ENCODE peak calls at places on chromosomes 12 and 14, in four cellular contexts. T is K562, H is A549, J is HepG2. B is an unnamed sample.

GRCh38 chr14:92647499-92648279 is 100.7 kb downstream of the LGMN start:
- DNase-seq in T (no peak), H (no peak), J (no peak), B (no peak)

GRCh38 chr12:29991924-29992323 is 208.2 kb upstream of the TMTC1 start:
- DNase-seq in T (no peak), H (no peak), J (no peak), B (no peak)

GRCh38 chr14:65042731-65043372 is 56.2 kb downstream of the FNTB start:
- DNase-seq in T (peak; percentile 91), H (no peak), J (no peak), B (no peak)

GRCh38 chr12:34625116-34625515 is 602.8 kb downstream of the ALG10 start:
- DNase-seq in T (peak; percentile 28), H (peak; percentile 42), J (peak; percentile 29), B (no peak)

GRCh38 chr12:105220929-105221290 is 15.1 kb downstream of the APPL2 start:
- DNase-seq in T (no peak), H (no peak), J (no peak), B (no peak)

GRCh38 chr12:4615667-4616066 is 33.2 kb downstream of the AKAP3 start:
- DNase-seq in T (no peak), H (no peak), J (no peak), B (no peak)

GRCh38 chr14:44640416-44640815 is 133.3 kb upstream of the FSCB start:
- DNase-seq in T (no peak), H (no peak), J (no peak), B (no peak)

GRCh38 chr14:23320584-23321571 is at the start of gene PABPN1:
- DNase-seq in T (peak; percentile 100), H (peak; percentile 100), J (peak; percentile 100), B (peak; percentile 98)

GRCh38 chr12:76927170-76927784 is 48.5 kb upstream of the CSRP2 start:
- DNase-seq in T (peak; percentile 69), H (peak; percentile 46), J (peak; percentile 25), B (peak; percentile 85)

GRCh38 chr12:93134893-93135285 is 205.8 kb upstream of the EEA1 start:
- DNase-seq in T (no peak), H (no peak), J (peak; percentile 78), B (no peak)

GRCh38 chr14:90451443-90451842 is 54.6 kb downstream of the CALM1 start:
- DNase-seq in T (no peak), H (no peak), J (no peak), B (no peak)

GRCh38 chr12:82740-83139 is 16.2 kb downstream of the IQSEC3 start:
- DNase-seq in T (no peak), H (no peak), J (no peak), B (no peak)

GRCh38 chr12:26273811-26274210 is 78.4 kb downstream of the SSPN start:
- DNase-seq in T (peak; percentile 49), H (no peak), J (no peak), B (no peak)

GRCh38 chr12:65536876-65537661 is 258.6 kb downstream of the MSRB3 start:
- DNase-seq in T (no peak), H (peak; percentile 85), J (no peak), B (no peak)

GRCh38 chr12:108193922-108194321 is 64.8 kb downstream of the WSCD2 start:
- DNase-seq in T (peak; percentile 61), H (peak; percentile 39), J (peak; percentile 9), B (peak; percentile 28)

GRCh38 chr12:57844725-57845477 is 1.6 kb downstream of the CTDSP2 start:
- DNase-seq in T (peak; percentile 67), H (peak; percentile 82), J (peak; percentile 68), B (peak; percentile 69)

GRCh38 chr14:24838945-24839616 is 205.1 kb upstream of the GZMB start:
- DNase-seq in T (no peak), H (no peak), J (peak; percentile 66), B (no peak)

GRCh38 chr14:88870777-88871176 is 46.3 kb downstream of the TTC8 start:
- DNase-seq in T (no peak), H (no peak), J (no peak), B (no peak)

GRCh38 chr14:100146548-100147091 is 12.8 kb downstream of the DEGS2 start:
- DNase-seq in T (no peak), H (no peak), J (no peak), B (no peak)

GRCh38 chr14:61644834-61645233 is 50.5 kb upstream of the HIF1A start:
- DNase-seq in T (no peak), H (no peak), J (no peak), B (no peak)

GRCh38 chr12:31736472-31736871 is 7.7 kb upstream of the AMN1 start:
- DNase-seq in T (peak; percentile 85), H (peak; percentile 80), J (no peak), B (no peak)

GRCh38 chr14:31717294-31718085 is 156.3 kb downstream of the NUBPL start:
- DNase-seq in T (no peak), H (no peak), J (peak; percentile 84), B (no peak)

DNA sequence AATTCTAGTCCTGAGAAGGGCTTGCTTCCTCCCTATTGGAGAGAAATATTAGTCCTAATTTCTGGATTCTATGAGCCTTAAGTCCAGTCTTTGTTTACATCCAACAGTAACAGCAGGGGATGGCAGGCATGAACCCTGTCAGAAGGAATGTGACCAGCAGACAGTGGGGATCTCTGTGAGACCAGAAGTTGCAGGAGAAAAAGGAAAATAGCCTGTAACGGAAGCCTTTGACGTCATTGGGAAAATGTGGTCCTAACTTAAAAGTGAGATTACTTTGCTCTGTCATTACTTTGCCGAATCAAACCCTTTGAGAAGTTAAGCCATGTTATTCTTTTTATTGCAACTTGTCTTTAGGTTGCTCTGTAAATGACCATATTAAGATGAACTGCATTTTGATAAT is 218.2 kb upstream of the PRICKLE1 start:
- DNase-seq in T (no peak), H (no peak), J (no peak), B (no peak)
- TF ChIP-seq HMGXB4 in T (no peak), H (no peak), J (no peak), B (no peak)

GRCh38 chr12:32874083-32874482 is 22.5 kb downstream of the PKP2 start:
- DNase-seq in T (no peak), H (no peak), J (no peak), B (no peak)
- TF ChIP-seq ESRRA in T (no peak), H (no peak), J (no peak), B (no peak)

DNA sequence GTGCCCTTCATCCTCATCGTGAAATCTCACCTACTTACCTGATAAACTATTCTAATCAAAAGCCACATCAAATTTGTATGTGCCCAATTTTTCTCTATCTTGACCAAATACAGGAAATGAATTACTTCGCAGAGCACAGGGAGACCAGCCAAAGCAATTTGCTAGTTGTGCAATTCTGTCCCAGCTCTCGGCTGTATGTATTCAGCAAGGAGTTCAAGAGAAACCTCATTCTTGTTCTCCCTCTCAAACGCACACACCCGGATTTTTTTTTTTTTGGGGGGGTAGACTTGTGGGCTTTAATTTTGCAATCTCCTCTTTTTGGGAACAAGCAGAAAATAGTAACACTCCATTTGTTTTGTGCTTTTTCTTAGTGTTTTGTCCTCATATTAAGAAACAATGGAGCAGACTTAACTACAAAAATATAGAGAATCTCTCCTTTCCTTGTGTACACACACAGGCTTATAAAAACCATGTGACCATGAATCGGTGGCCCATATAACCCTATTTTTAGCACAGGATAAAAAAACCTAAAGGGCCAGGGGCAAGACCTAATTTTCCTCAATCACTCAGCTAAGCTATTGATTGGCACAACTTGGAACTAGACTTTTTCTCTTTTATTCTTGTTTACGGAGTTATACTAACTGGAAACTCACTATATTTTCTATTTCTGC is 64.2 kb downstream of the MBIP start:
- DNase-seq in T (no peak), H (no peak), J (no peak), B (no peak)
- TF ChIP-seq HMGXB4 in T (no peak), H (no peak), J (no peak), B (no peak)

GRCh38 chr14:56460469-56460868 is 119.1 kb upstream of the TMEM260 start:
- DNase-seq in T (no peak), H (no peak), J (no peak), B (no peak)
- TF ChIP-seq ESRRA in T (no peak), H (no peak), J (no peak), B (no peak)

GRCh38 chr12:59699408-59700144 is 103.7 kb downstream of the SLC16A7 start:
- DNase-seq in T (no peak), H (no peak), J (no peak), B (no peak)
- TF ChIP-seq HMGXB4 in T (no peak), H (no peak), J (no peak), B (no peak)

GRCh38 chr12:121749267-121749666 is 36.7 kb downstream of the TMEM120B start:
- DNase-seq in T (no peak), H (no peak), J (no peak), B (no peak)

GRCh38 chr12:121748218-121748570 is 35.6 kb downstream of the TMEM120B start:
- DNase-seq in T (no peak), H (peak; percentile 92), J (no peak), B (peak; percentile 46)

GRCh38 chr12:121750507-121750955 is 38.0 kb downstream of the TMEM120B start:
- DNase-seq in T (no peak), H (no peak), J (no peak), B (no peak)

GRCh38 chr12:121751034-121751433 is 38.5 kb downstream of the TMEM120B start:
- DNase-seq in T (no peak), H (no peak), J (no peak), B (no peak)

DNA sequence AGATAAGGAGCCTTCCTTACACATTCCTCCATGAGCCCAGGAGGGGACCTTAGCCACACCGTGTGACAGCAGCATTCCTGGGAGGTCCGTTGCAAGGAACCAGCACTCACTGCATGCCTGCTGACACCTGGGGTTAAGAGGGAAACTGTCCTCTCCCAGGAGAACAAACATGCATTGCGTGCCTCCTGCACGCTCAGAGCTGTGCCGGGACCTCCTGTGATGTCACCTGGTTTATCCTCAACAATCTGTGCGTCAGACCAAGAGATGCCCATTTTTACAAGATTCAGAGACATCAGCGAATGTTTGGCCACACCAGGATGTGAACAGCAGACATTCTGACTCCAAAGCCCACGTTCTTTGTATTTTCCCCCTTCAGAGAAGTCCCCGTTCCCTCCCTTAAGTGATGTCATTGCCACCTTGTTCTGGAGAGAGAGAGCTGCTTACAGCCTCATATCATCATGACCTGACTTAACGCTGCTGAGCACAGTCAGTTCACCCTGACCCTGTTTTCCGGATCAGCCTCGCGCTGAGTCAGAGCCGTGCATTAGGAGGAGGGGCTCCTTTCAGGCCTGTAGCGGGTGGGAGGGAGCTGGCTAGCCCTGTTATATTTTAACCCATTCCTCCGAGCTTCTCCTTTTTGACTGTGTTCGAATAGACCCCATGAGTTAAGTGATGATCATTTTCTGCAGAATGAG is 36.2 kb downstream of the TMEM120B start:
- DNase-seq in T (peak; percentile 95), H (peak; percentile 96), J (peak; percentile 88), B (no peak)
- TF ChIP-seq ESRRA in T (peak; percentile 49), H (no peak), J (peak; percentile 52), B (no peak)

DNA sequence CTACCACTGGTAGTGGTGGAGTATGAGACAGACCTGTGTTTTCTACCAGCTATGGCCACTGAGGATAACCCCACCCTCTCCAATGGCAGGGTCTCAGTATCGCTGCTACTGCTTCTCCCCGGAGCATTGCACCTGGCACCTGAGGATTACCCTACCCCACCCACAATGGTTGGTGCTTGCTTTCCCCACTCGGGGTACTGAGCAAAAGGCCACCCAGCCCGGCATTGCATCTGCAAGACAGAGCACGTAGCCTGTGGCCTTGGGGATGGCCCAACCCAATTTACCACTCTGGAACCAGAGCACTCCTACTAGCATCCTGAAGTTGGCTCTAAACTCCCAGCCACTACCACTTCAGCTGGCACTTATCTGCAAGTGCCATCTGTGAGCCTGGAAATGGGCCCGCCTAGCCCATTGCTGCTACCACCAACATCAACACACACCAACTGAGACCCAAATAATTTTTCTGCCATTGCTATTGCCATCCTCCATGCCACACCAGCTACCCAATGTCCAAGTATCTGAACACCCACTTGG is 145.7 kb downstream of the CNTN1 start:
- DNase-seq in T (no peak), H (no peak), J (no peak), B (no peak)
- TF ChIP-seq HMGXB4 in T (no peak), H (no peak), J (no peak), B (no peak)

B was measured in WTC11.